ENCODE peak calls at places on chromosome 6, in eight cellular contexts. F, V, E, D, G, C, Y and W are unnamed samples.

GRCh38 chr6:96458771-96459170 is 62.8 kb upstream of the UFL1 start:
- DNase-seq in F (peak; percentile 18), V (no peak), E (no peak), D (no peak), G (no peak), C (no peak), Y (no peak), W (no peak)

GRCh38 chr6:93369586-93370134 is 49.7 kb downstream of the EPHA7 start:
- DNase-seq in F (no peak), V (no peak), E (no peak), D (no peak), G (no peak), C (no peak), Y (no peak), W (no peak)

GRCh38 chr6:158552055-158552795 is 7.7 kb upstream of the TMEM181 start:
- DNase-seq in F (no peak), V (no peak), E (no peak), D (no peak), G (no peak), C (no peak), Y (no peak), W (no peak)

GRCh38 chr6:22015944-22016343 is 280.9 kb downstream of the PRL start:
- DNase-seq in F (no peak), V (no peak), E (no peak), D (no peak), G (no peak), C (no peak), Y (no peak), W (no peak)

GRCh38 chr6:97053643-97054411 is 129.3 kb downstream of the KLHL32 start:
- DNase-seq in F (no peak), V (no peak), E (peak; percentile 2), D (no peak), G (no peak), C (no peak), Y (no peak), W (no peak)

GRCh38 chr6:127547215-127547614 is 28.1 kb upstream of the MTCL3 start:
- DNase-seq in F (no peak), V (no peak), E (no peak), D (no peak), G (no peak), C (no peak), Y (no peak), W (peak; percentile 7)

GRCh38 chr6:39755231-39755630 is 30.0 kb upstream of the KIF6 start:
- DNase-seq in F (no peak), V (no peak), E (peak; percentile 49), D (no peak), G (no peak), C (no peak), Y (no peak), W (no peak)

GRCh38 chr6:143536866-143537691 is 25.6 kb upstream of the FUCA2 start:
- DNase-seq in F (peak; percentile 44), V (peak; percentile 53), E (peak; percentile 31), D (peak; percentile 47), G (peak; percentile 47), C (peak; percentile 82), Y (peak; percentile 24), W (peak; percentile 62)

GRCh38 chr6:21791596-21791995 is 198.0 kb downstream of the SOX4 start:
- DNase-seq in F (no peak), V (no peak), E (peak; percentile 87), D (no peak), G (no peak), C (no peak), Y (no peak), W (no peak)

GRCh38 chr6:168782211-168782729 is 341.3 kb downstream of the SMOC2 start:
- DNase-seq in F (no peak), V (no peak), E (no peak), D (no peak), G (no peak), C (no peak), Y (no peak), W (no peak)

GRCh38 chr6:53795702-53796450 is 1.1 kb downstream of the LRRC1 start:
- DNase-seq in F (no peak), V (peak; percentile 30), E (peak; percentile 26), D (peak; percentile 22), G (peak; percentile 29), C (peak; percentile 62), Y (no peak), W (no peak)

GRCh38 chr6:168535711-168536110 is 94.7 kb downstream of the SMOC2 start:
- DNase-seq in F (no peak), V (no peak), E (no peak), D (no peak), G (no peak), C (no peak), Y (no peak), W (no peak)

GRCh38 chr6:140003217-140003616 is 628.8 kb upstream of the CITED2 start:
- DNase-seq in F (peak; percentile 38), V (no peak), E (no peak), D (no peak), G (no peak), C (no peak), Y (no peak), W (no peak)

GRCh38 chr6:152170702-152171667 is 363.5 kb downstream of the ESR1 start:
- DNase-seq in F (no peak), V (no peak), E (peak; percentile 97), D (no peak), G (no peak), C (no peak), Y (no peak), W (no peak)

GRCh38 chr6:170176621-170177382 is 114.1 kb downstream of the DLL1 start:
- DNase-seq in F (no peak), V (no peak), E (no peak), D (no peak), G (no peak), C (no peak), Y (no peak), W (peak; percentile 37)

GRCh38 chr6:44698602-44699001 is 311.1 kb downstream of the CDC5L start:
- DNase-seq in F (no peak), V (no peak), E (no peak), D (no peak), G (no peak), C (no peak), Y (no peak), W (no peak)

GRCh38 chr6:30311101-30311500 is 15.6 kb upstream of the TRIM39 start:
- DNase-seq in F (no peak), V (no peak), E (no peak), D (no peak), G (no peak), C (no peak), Y (no peak), W (no peak)

GRCh38 chr6:4224082-4224978 is 89.0 kb upstream of the ECI2 start:
- DNase-seq in F (no peak), V (no peak), E (peak; percentile 81), D (no peak), G (no peak), C (no peak), Y (no peak), W (no peak)

GRCh38 chr6:147099974-147100373 is 104.2 kb upstream of the STXBP5 start:
- DNase-seq in F (no peak), V (no peak), E (peak; percentile 90), D (no peak), G (no peak), C (no peak), Y (no peak), W (no peak)

DNA sequence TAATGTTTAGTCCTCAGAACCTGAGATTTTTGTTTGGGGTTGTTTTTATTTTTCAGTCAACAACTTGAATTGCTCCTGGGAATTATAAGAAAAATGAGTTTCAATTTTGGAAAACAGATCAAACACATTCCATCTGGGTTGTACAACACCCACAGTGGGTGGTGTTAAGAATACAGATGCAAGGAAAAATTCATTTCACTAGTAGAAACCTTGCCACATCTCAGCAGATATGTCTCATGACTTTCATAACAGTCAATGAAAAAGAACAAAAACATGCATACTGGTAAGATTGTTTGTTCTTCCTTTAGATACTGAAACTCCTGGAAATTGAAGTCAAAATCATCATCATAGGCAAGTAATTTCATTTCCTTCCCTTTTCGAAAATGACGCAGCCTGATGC is 78.9 kb downstream of the MOXD1 start:
- DNase-seq in F (no peak), V (no peak), E (peak; percentile 70), D (no peak), G (no peak), C (no peak), Y (no peak), W (no peak)
- H3K4me3 ChIP-seq in F (no peak overlapping the region), V (no peak overlapping the region), E (no peak overlapping the region), D (no peak overlapping the region), G (no peak overlapping the region), C (no peak overlapping the region), Y (no peak overlapping the region), W (no peak overlapping the region)

GRCh38 chr6:6919173-6919572 is 188.6 kb upstream of the RREB1 start:
- DNase-seq in F (no peak), V (no peak), E (no peak), D (no peak), G (no peak), C (no peak), Y (no peak), W (no peak)

GRCh38 chr6:6920114-6920983 is 187.4 kb upstream of the RREB1 start:
- DNase-seq in F (no peak), V (no peak), E (no peak), D (no peak), G (no peak), C (no peak), Y (no peak), W (no peak)

GRCh38 chr6:6918216-6918983 is 189.4 kb upstream of the RREB1 start:
- DNase-seq in F (no peak), V (no peak), E (peak; percentile 70), D (no peak), G (no peak), C (no peak), Y (no peak), W (peak; percentile 45)

GRCh38 chr6:6923605-6924004 is 184.2 kb upstream of the RREB1 start:
- DNase-seq in F (no peak), V (no peak), E (no peak), D (no peak), G (no peak), C (no peak), Y (no peak), W (no peak)

GRCh38 chr6:6920984-6921313 is 186.8 kb upstream of the RREB1 start:
- DNase-seq in F (no peak), V (no peak), E (no peak), D (no peak), G (no peak), C (no peak), Y (no peak), W (no peak)
- H3K4me1 ChIP-seq in F (peaks cover 3% of the 10 kb centered on the region), V (peaks cover 8% of the 10 kb centered on the region), E (no peaks in the 10 kb centered on the region), D (peaks cover 2% of the 10 kb centered on the region), G (peaks cover 2% of the 10 kb centered on the region), C (peaks cover 12% of the 10 kb centered on the region), Y (peaks cover 9% of the 10 kb centered on the region), W (peaks cover 7% of the 10 kb centered on the region)

GRCh38 chr6:334536-334935 is 42.2 kb downstream of the DUSP22 start:
- DNase-seq in F (no peak), V (no peak), E (no peak), D (no peak), G (no peak), C (no peak), Y (no peak), W (no peak)
- H3K9me3 ChIP-seq in F (no peaks in the 10 kb centered on the region), V (no peaks in the 10 kb centered on the region), E (no peaks in the 10 kb centered on the region), D (no peaks in the 10 kb centered on the region), G (no peaks in the 10 kb centered on the region), C (no peaks in the 10 kb centered on the region), Y (no peaks in the 10 kb centered on the region), W (no peaks in the 10 kb centered on the region)

DNA sequence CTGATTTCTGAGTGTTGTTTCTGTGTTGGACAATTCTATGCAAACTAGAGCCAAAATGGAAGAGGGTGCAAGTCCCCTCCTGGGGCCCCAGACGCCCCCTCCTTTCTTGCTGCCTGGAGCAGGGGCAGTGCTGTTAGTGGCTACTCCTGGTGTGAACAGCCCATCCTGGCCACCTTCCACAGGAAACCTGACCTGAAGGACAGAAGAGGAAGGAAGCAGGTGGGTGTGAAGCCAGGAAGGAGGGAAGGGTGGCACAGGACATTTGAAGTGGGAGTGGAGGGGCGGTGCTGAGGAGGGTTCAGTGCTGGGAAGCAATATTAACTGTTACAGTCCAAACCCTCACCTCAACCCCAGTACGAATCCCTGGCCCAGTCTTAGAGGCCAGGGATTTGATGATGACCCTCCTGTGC is 725 bp downstream of the PRICKLE4 start:
- DNase-seq in F (no peak), V (peak; percentile 58), E (no peak), D (peak; percentile 47), G (no peak), C (peak; percentile 72), Y (no peak), W (no peak)
- H3K4me3 ChIP-seq in F (peak overlapping the region; percentile 58), V (peak overlapping the region; percentile 80), E (peak overlapping the region; percentile 52), D (peak overlapping the region; percentile 89), G (peak overlapping the region; percentile 75), C (peak overlapping the region; percentile 92), Y (peak overlapping the region; percentile 76), W (no peak overlapping the region)